ENCODE peak calls at places on chromosomes 4 and X, in ten cellular contexts. C is upper lobe of right lung, F is cardiac muscle cell, W is GM13977, S is AG10803, N is cardiac fibroblast, V is AG09309, Z is testis, M is right lobe of liver, J is H9. H is an unnamed sample.

GRCh38 chrX:44431206-44431605 is 87.7 kb upstream of the EFHC2 start:
- DNase-seq in C (no peak), F (no peak), W (no peak), S (peak; percentile 4), N (peak; percentile 17), V (no peak), Z (no peak), M (no peak), J (no peak), H (no peak)

GRCh38 chr4:146458594-146458993 is 63.1 kb downstream of the SLC10A7 start:
- DNase-seq in C (no peak), F (no peak), W (peak; percentile 16), S (no peak), N (no peak), V (no peak), Z (no peak), M (no peak), J (no peak), H (no peak)

GRCh38 chrX:13077168-13077567 is 32.7 kb upstream of the FAM9C start:
- DNase-seq in C (no peak), F (no peak), W (no peak), S (peak; percentile 58), N (peak; percentile 56), V (no peak), Z (no peak), M (no peak), J (no peak), H (no peak)

GRCh38 chr4:39102297-39102696 is 40.3 kb downstream of the KLHL5 start:
- DNase-seq in C (no peak), F (no peak), W (no peak), S (no peak), N (no peak), V (no peak), Z (no peak), M (no peak), J (no peak), H (no peak)

GRCh38 chr4:121822796-121823504 is 733 bp downstream of the CCNA2 start:
- DNase-seq in C (no peak), F (peak; percentile 32), W (peak; percentile 55), S (no peak), N (peak; percentile 31), V (no peak), Z (peak; percentile 30), M (peak; percentile 60), J (peak; percentile 32), H (no peak)

GRCh38 chr4:112526061-112526460 is 10.1 kb upstream of the NEUROG2 start:
- DNase-seq in C (no peak), F (no peak), W (no peak), S (peak; percentile 58), N (no peak), V (no peak), Z (no peak), M (no peak), J (no peak), H (no peak)

GRCh38 chr4:162682651-162683050 is 484.0 kb downstream of the NAF1 start:
- DNase-seq in C (no peak), F (no peak), W (no peak), S (no peak), N (no peak), V (no peak), Z (no peak), M (no peak), J (no peak), H (no peak)

GRCh38 chr4:15231265-15232091 is 196.4 kb upstream of the C1QTNF7 start:
- DNase-seq in C (peak; percentile 67), F (peak; percentile 91), W (peak; percentile 60), S (peak; percentile 84), N (peak; percentile 93), V (peak; percentile 53), Z (peak; percentile 92), M (peak; percentile 60), J (peak; percentile 71), H (no peak)

GRCh38 chr4:36841583-36842326 is 402.8 kb upstream of the NWD2 start:
- DNase-seq in C (no peak), F (no peak), W (peak; percentile 11), S (no peak), N (peak; percentile 83), V (no peak), Z (no peak), M (no peak), J (no peak), H (no peak)

GRCh38 chrX:103503163-103503852 is 16.0 kb downstream of the RAB40A start:
- DNase-seq in C (no peak), F (no peak), W (no peak), S (no peak), N (peak; percentile 33), V (no peak), Z (no peak), M (no peak), J (no peak), H (no peak)

GRCh38 chrX:51803833-51804232 is 60.6 kb downstream of the GSPT2 start:
- DNase-seq in C (no peak), F (no peak), W (no peak), S (no peak), N (peak; percentile 3), V (no peak), Z (no peak), M (no peak), J (no peak), H (no peak)

GRCh38 chrX:51802917-51803688 is 59.9 kb downstream of the GSPT2 start:
- DNase-seq in C (peak; percentile 63), F (peak; percentile 66), W (peak; percentile 37), S (peak; percentile 61), N (peak; percentile 69), V (no peak), Z (peak; percentile 80), M (peak; percentile 62), J (peak; percentile 81), H (peak; percentile 74)

DNA sequence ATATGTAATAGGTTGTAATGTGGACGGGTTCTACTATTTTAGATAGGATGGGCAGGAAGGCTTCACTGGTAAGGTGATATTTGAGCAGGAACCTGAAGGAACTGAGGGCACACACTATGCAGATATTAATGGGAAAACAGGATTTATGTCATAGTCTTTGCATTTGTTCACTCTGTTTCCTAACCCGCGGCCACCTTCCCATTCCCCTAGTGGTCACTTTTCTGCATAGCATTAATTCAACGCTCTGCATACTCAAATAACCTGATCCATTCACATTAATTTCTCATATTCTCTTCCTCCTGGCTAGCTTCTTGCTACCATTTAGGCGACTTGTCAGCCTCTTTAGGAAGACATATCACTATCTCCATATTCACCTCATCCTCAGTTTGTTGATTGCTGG is 61.5 kb downstream of the GSPT2 start:
- DNase-seq in C (no peak), F (no peak), W (no peak), S (no peak), N (no peak), V (no peak), Z (no peak), M (no peak), J (no peak), H (no peak)
- TF ChIP-seq CTCF in C (no peak), F (no peak), W (no peak), S (no peak), N (peak; percentile 22), V (peak; percentile 7), Z (no peak), M (no peak), J (peak; percentile 54), H (no peak)

GRCh38 chrX:143648705-143649104 is 12.8 kb upstream of the SLITRK4 start:
- DNase-seq in C (no peak), F (no peak), W (no peak), S (no peak), N (no peak), V (no peak), Z (no peak), M (no peak), J (peak; percentile 30), H (no peak)
- TF ChIP-seq CTCF in C (peak; percentile 9), F (peak; percentile 38), W (peak; percentile 20), S (no peak), N (no peak), V (no peak), Z (no peak), M (peak; percentile 33), J (peak; percentile 57), H (no peak)

GRCh38 chr4:154029171-154029570 is 240.3 kb upstream of the SFRP2 start:
- DNase-seq in C (no peak), F (no peak), W (no peak), S (no peak), N (no peak), V (no peak), Z (no peak), M (no peak), J (no peak), H (no peak)

GRCh38 chr4:154018659-154019058 is 229.8 kb upstream of the SFRP2 start:
- DNase-seq in C (no peak), F (peak; percentile 48), W (no peak), S (no peak), N (no peak), V (no peak), Z (no peak), M (no peak), J (peak; percentile 77), H (no peak)

DNA sequence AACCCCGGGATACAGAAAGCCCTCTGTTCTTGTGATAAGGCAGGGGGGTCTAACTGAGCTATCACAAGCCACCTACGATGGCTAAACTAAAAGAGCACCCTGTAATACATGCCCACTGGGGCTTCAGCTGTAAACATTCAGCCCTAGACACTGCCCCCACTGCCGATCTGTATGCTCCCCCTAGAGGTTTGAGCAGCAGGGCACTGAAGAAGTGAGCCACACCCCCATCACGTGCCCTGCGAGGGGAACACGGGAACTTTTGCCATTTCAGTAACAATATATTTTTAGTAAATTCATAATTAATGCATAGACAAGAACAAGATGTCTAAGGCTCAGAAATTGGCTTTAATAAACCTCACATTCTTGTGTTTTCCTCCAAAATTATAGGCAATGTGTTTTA is 235.2 kb upstream of the SFRP2 start:
- DNase-seq in C (no peak), F (peak; percentile 15), W (no peak), S (no peak), N (peak; percentile 22), V (no peak), Z (no peak), M (no peak), J (peak; percentile 56), H (no peak)
- TF ChIP-seq CTCF in C (no peak), F (no peak), W (no peak), S (peak; percentile 31), N (peak; percentile 25), V (peak; percentile 34), Z (no peak), M (no peak), J (peak; percentile 64), H (no peak)

DNA sequence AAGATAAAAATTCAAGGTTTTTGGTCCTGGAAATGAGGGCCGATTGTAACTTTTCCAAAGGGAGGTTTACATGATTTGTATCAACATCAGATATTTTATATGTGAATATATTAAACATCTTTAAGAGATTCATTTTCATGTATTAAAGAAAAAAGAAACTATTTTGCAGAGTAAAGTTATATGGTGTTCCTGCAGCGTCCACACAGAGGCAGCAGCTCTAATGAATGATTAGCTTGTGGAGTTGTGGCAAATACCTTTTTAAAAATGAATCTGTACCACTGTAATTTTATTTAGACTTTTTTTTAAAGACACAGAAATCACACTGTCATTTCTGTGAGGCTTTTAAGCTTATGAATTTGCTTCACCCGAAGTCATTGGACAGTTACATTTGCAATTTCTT is 25.6 kb upstream of the FHDC1 start:
- DNase-seq in C (no peak), F (no peak), W (no peak), S (no peak), N (no peak), V (no peak), Z (no peak), M (no peak), J (no peak), H (no peak)
- TF ChIP-seq CTCF in C (peak; percentile 14), F (no peak), W (no peak), S (no peak), N (no peak), V (no peak), Z (no peak), M (no peak), J (no peak), H (no peak)